ENCODE peak calls at places on chromosomes 2 and 18, in ten cellular contexts. C is aorta; V is CD4-positive, alpha-beta memory T cell; R is MM.1S; E is IMR-90; K is kidney epithelial cell; X is pancreas; I is kidney; T is body of pancreas; B is thyroid gland. P is an unnamed sample.

GRCh38 chr2:158484892-158485556 is 28.3 kb downstream of the PKP4 start:
- DNase-seq in C (no peak), V (no peak), R (no peak), E (no peak), K (no peak), X (no peak), I (no peak), T (no peak), B (no peak), P (no peak)

GRCh38 chr2:45649457-45649854 is 2.0 kb upstream of the PRKCE start:
- DNase-seq in C (no peak), V (no peak), R (no peak), E (peak; percentile 13), K (no peak), X (no peak), I (no peak), T (no peak), B (no peak), P (no peak)

GRCh38 chr2:85584354-85584856 is at the start of gene VAMP5:
- DNase-seq in C (peak; percentile 82), V (no peak), R (no peak), E (no peak), K (no peak), X (no peak), I (peak; percentile 83), T (no peak), B (no peak), P (no peak)

GRCh38 chr2:78896536-78896935 is 129.0 kb upstream of the REG3G start:
- DNase-seq in C (no peak), V (no peak), R (no peak), E (no peak), K (no peak), X (no peak), I (no peak), T (no peak), B (no peak), P (no peak)

GRCh38 chr2:50556934-50557575 is 474.9 kb downstream of the NRXN1 start:
- DNase-seq in C (no peak), V (no peak), R (no peak), E (peak; percentile 90), K (no peak), X (no peak), I (no peak), T (no peak), B (no peak), P (no peak)

GRCh38 chr2:147182260-147182659 is 662.6 kb upstream of the ACVR2A start:
- DNase-seq in C (no peak), V (peak; percentile 87), R (peak; percentile 47), E (no peak), K (peak; percentile 31), X (no peak), I (peak; percentile 30), T (no peak), B (no peak), P (no peak)

GRCh38 chr2:86622409-86622877 is 1.2 kb downstream of the RNF103 start:
- DNase-seq in C (peak; percentile 75), V (peak; percentile 54), R (peak; percentile 43), E (peak; percentile 10), K (no peak), X (no peak), I (peak; percentile 75), T (peak; percentile 57), B (peak; percentile 52), P (peak; percentile 69)

GRCh38 chr18:40582105-40582504 is 1372.9 kb upstream of the PIK3C3 start:
- DNase-seq in C (no peak), V (no peak), R (no peak), E (no peak), K (no peak), X (no peak), I (no peak), T (no peak), B (no peak), P (no peak)

GRCh38 chr2:132503621-132504200 is 87.1 kb downstream of the GPR39 start:
- DNase-seq in C (no peak), V (no peak), R (no peak), E (peak; percentile 37), K (no peak), X (no peak), I (no peak), T (no peak), B (no peak), P (peak; percentile 75)

GRCh38 chr2:11987151-11987550 is 240.7 kb downstream of the LPIN1 start:
- DNase-seq in C (no peak), V (no peak), R (no peak), E (no peak), K (no peak), X (no peak), I (no peak), T (no peak), B (no peak), P (no peak)

GRCh38 chr2:43045866-43046265 is 180.5 kb downstream of the ZFP36L2 start:
- DNase-seq in C (no peak), V (no peak), R (no peak), E (no peak), K (no peak), X (no peak), I (no peak), T (no peak), B (no peak), P (no peak)

GRCh38 chr2:43050866-43051265 is 175.5 kb downstream of the ZFP36L2 start:
- DNase-seq in C (peak; percentile 22), V (no peak), R (no peak), E (no peak), K (no peak), X (no peak), I (peak; percentile 55), T (no peak), B (no peak), P (no peak)

GRCh38 chr2:43044093-43044614 is 182.3 kb downstream of the ZFP36L2 start:
- DNase-seq in C (peak; percentile 74), V (no peak), R (no peak), E (no peak), K (no peak), X (no peak), I (peak; percentile 75), T (no peak), B (no peak), P (peak; percentile 49)

GRCh38 chr2:43049836-43050796 is 176.3 kb downstream of the ZFP36L2 start:
- DNase-seq in C (peak; percentile 52), V (no peak), R (no peak), E (no peak), K (no peak), X (no peak), I (peak; percentile 51), T (no peak), B (no peak), P (no peak)

DNA sequence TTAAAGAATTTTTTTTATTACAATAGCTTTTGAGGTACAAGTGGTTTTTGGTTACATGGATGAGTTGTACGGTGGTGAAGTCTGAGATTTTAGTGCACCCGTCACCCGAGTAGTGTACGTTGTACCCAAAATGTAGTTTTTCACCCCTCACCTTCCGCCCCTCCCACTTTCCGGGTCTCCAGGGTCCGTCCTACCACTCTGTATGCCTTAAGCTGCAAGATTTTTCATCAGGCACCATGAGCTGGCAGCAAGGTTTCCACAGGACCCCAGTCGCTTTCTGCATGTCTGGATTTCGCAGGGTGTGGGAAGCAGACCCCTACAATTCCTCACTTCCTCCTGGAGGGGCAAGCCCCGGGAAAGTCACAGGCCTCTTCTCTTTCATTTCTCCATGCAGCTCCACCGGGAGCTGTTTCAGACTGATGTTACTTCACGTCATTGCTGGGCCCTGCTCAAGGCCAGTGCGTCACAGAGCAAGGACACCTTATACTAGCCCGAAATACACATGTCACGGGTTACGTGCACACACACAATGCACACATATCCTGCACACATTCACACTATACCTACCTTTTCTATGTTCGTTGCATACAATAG is 179.1 kb downstream of the ZFP36L2 start:
- DNase-seq in C (peak; percentile 66), V (no peak), R (no peak), E (no peak), K (no peak), X (no peak), I (peak; percentile 18), T (no peak), B (no peak), P (no peak)
- H3K4me3 ChIP-seq in C (no peak overlapping the region), V (no peak overlapping the region), R (no peak overlapping the region), E (no peak overlapping the region), K (no peak overlapping the region), X (no peak overlapping the region), I (no peak overlapping the region), T (no peak overlapping the region), B (no peak overlapping the region), P (no peak overlapping the region)

GRCh38 chr2:218366621-218367414 is 10.2 kb downstream of the CATIP start:
- DNase-seq in C (no peak), V (no peak), R (no peak), E (no peak), K (no peak), X (no peak), I (no peak), T (no peak), B (no peak), P (no peak)
- H3K4me3 ChIP-seq in C (no peak overlapping the region), V (no peak overlapping the region), R (no peak overlapping the region), E (no peak overlapping the region), K (peak overlapping the region; percentile 43), X (peak overlapping the region; percentile 51), I (peak overlapping the region; percentile 60), T (no peak overlapping the region), B (no peak overlapping the region), P (peak overlapping the region; percentile 78)

DNA sequence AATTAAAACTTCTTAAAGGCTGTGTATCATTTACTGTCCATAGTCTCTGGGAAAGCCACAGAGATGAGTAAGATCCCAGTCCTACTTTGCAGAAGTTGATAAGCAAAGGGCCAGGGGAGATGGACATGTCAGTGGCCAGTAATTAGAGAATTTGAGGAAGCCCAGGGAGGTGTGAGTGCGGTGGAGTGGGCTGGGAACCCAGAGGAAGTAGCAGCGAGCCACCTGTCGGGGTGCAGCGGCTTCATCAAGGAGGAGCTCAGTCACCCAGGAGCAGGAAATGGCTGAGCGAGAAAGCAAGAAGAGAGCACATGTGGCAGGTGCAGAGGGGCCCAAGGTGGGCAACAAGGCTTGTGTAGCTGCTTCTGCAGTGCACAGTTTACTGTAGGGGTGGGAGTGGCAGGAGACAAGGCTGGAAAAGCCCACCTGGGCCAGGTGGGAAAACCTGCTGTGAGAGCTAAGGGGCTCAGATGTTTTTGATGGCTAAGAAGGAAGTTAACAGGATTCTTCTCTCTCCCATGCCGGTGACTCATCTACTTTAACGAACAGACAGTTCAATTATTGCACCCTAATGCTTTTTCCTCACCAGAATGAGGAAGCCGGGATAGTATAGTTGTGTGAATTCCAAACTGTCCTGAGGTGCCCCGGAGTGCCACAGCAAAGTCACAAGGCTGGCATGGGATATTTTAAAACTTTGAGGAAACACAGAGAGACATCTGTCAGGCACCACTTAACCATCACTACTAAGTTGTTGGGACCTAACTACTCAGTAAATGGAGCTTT is 34.8 kb upstream of the MGAT5 start:
- DNase-seq in C (no peak), V (peak; percentile 56), R (no peak), E (no peak), K (no peak), X (no peak), I (peak; percentile 70), T (peak; percentile 49), B (no peak), P (peak; percentile 58)
- H3K4me3 ChIP-seq in C (no peak overlapping the region), V (peak overlapping the region; percentile 13), R (no peak overlapping the region), E (no peak overlapping the region), K (no peak overlapping the region), X (no peak overlapping the region), I (no peak overlapping the region), T (no peak overlapping the region), B (no peak overlapping the region), P (no peak overlapping the region)

DNA sequence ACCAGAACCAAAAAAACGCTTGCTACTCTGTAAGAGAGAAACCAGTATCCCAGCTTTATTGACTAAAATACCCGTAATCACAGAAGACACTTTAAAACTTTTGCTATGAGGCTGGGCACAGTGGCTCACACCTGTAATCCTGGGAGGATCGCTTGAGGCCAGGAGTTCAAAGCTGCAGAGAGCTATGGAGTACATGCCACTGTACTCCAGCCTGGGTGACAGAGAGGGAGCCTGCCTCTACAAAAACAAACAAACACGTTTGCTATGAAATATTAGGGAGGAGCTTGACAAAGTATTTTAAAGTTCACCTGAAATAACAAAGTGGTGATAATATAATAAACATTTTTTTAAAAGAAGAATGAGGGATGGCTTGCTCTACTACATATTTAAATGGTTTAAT is 28.5 kb upstream of the RIOK3 start:
- DNase-seq in C (no peak), V (no peak), R (no peak), E (no peak), K (no peak), X (no peak), I (no peak), T (no peak), B (no peak), P (no peak)
- H3K4me3 ChIP-seq in C (no peak overlapping the region), V (no peak overlapping the region), R (no peak overlapping the region), E (no peak overlapping the region), K (no peak overlapping the region), X (no peak overlapping the region), I (no peak overlapping the region), T (no peak overlapping the region), B (no peak overlapping the region), P (no peak overlapping the region)